ENCODE peak calls at places on chromosomes 4 and X, in five cellular contexts. One of them, this sample, is unnamed.

GRCh38 chr4:39732728-39733127 is 34.8 kb downstream of the UBE2K start:
- DNase-seq in trophoblast cell: no peak
- DNase-seq in mesenchymal stem cell: peak
- DNase-seq in IMR-90: peak
- DNase-seq in H1: peak
- DNase-seq in this sample: no peak

GRCh38 chrX:97787849-97788248 is 904.1 kb downstream of the RPA4 start:
- DNase-seq in mesenchymal stem cell: no peak
- DNase-seq in IMR-90: no peak
- DNase-seq in H1: no peak
- DNase-seq in trophoblast cell: no peak
- DNase-seq in this sample: no peak

GRCh38 chr4:76803522-76803921 is 94.4 kb downstream of the SOWAHB start:
- DNase-seq in IMR-90: peak
- DNase-seq in trophoblast cell: peak
- DNase-seq in H1: no peak
- DNase-seq in mesenchymal stem cell: peak
- DNase-seq in this sample: no peak

GRCh38 chr4:30103455-30103854 is 616.7 kb upstream of the PCDH7 start:
- DNase-seq in trophoblast cell: no peak
- DNase-seq in H1: no peak
- DNase-seq in mesenchymal stem cell: peak
- DNase-seq in IMR-90: peak
- DNase-seq in this sample: no peak

GRCh38 chr4:142128529-142128928 is 492.1 kb downstream of the IL15 start:
- DNase-seq in trophoblast cell: no peak
- DNase-seq in H1: no peak
- DNase-seq in mesenchymal stem cell: peak
- DNase-seq in IMR-90: peak
- DNase-seq in this sample: no peak

GRCh38 chr4:121213940-121214339 is 49.8 kb upstream of the TNIP3 start:
- DNase-seq in IMR-90: no peak
- DNase-seq in trophoblast cell: peak
- DNase-seq in H1: no peak
- DNase-seq in mesenchymal stem cell: no peak
- DNase-seq in this sample: no peak

GRCh38 chrX:1169198-1169597 is 43.3 kb downstream of the CRLF2 start:
- DNase-seq in trophoblast cell: no peak
- DNase-seq in IMR-90: no peak
- DNase-seq in H1: no peak
- DNase-seq in mesenchymal stem cell: no peak
- DNase-seq in this sample: no peak

GRCh38 chr4:168388890-168389289 is 70.3 kb upstream of the DDX60 start:
- DNase-seq in trophoblast cell: no peak
- DNase-seq in H1: no peak
- DNase-seq in IMR-90: peak
- DNase-seq in mesenchymal stem cell: peak
- DNase-seq in this sample: no peak

GRCh38 chr4:34181311-34181808 is 2063.0 kb downstream of the ARAP2 start:
- DNase-seq in IMR-90: peak
- DNase-seq in H1: no peak
- DNase-seq in trophoblast cell: peak
- DNase-seq in mesenchymal stem cell: peak
- DNase-seq in this sample: no peak

GRCh38 chrX:49956313-49956712 is 33.9 kb downstream of the CLCN5 start:
- DNase-seq in mesenchymal stem cell: no peak
- DNase-seq in IMR-90: no peak
- DNase-seq in trophoblast cell: peak
- DNase-seq in H1: no peak
- DNase-seq in this sample: peak

GRCh38 chr4:16032871-16033505 is 50.8 kb downstream of the PROM1 start:
- DNase-seq in IMR-90: peak
- DNase-seq in trophoblast cell: peak
- DNase-seq in H1: no peak
- DNase-seq in mesenchymal stem cell: peak
- DNase-seq in this sample: peak

GRCh38 chr4:98485816-98486355 is 172.5 kb downstream of the TSPAN5 start:
- DNase-seq in trophoblast cell: no peak
- DNase-seq in IMR-90: no peak
- DNase-seq in H1: no peak
- DNase-seq in mesenchymal stem cell: no peak
- DNase-seq in this sample: no peak

GRCh38 chr4:15117270-15117946 is 115.1 kb downstream of the CPEB2 start:
- DNase-seq in IMR-90: no peak
- DNase-seq in mesenchymal stem cell: no peak
- DNase-seq in trophoblast cell: peak
- DNase-seq in H1: no peak
- DNase-seq in this sample: no peak

GRCh38 chr4:99635601-99636000 is 22.0 kb downstream of the C4orf54 start:
- DNase-seq in mesenchymal stem cell: no peak
- DNase-seq in H1: no peak
- DNase-seq in IMR-90: no peak
- DNase-seq in trophoblast cell: no peak
- DNase-seq in this sample: no peak

GRCh38 chr4:150573534-150573933 is 8.4 kb upstream of the MAB21L2 start:
- DNase-seq in trophoblast cell: no peak
- DNase-seq in mesenchymal stem cell: peak
- DNase-seq in H1: no peak
- DNase-seq in IMR-90: peak
- DNase-seq in this sample: no peak

GRCh38 chrX:100830547-100830946 is 10.4 kb downstream of the CSTF2 start:
- DNase-seq in IMR-90: no peak
- DNase-seq in trophoblast cell: no peak
- DNase-seq in mesenchymal stem cell: no peak
- DNase-seq in H1: no peak
- DNase-seq in this sample: no peak

GRCh38 chr4:182644326-182645050 is 272.7 kb downstream of the DCTD start:
- DNase-seq in trophoblast cell: peak
- DNase-seq in IMR-90: peak
- DNase-seq in H1: no peak
- DNase-seq in mesenchymal stem cell: no peak
- DNase-seq in this sample: no peak

GRCh38 chr4:104629601-104630000 is 134.9 kb upstream of the CXXC4 start:
- DNase-seq in H1: no peak
- DNase-seq in trophoblast cell: no peak
- DNase-seq in mesenchymal stem cell: no peak
- DNase-seq in IMR-90: no peak
- DNase-seq in this sample: no peak

GRCh38 chr4:28350485-28350884 is 1489.8 kb downstream of the STIM2 start:
- DNase-seq in IMR-90: peak
- DNase-seq in mesenchymal stem cell: peak
- DNase-seq in H1: no peak
- DNase-seq in trophoblast cell: no peak
- DNase-seq in this sample: no peak

GRCh38 chr4:53479731-53480525 is 102.5 kb downstream of the FIP1L1 start:
- DNase-seq in H1: no peak
- DNase-seq in mesenchymal stem cell: no peak
- DNase-seq in trophoblast cell: no peak
- DNase-seq in IMR-90: peak
- DNase-seq in this sample: no peak

GRCh38 chrX:7582191-7582590 is 260.8 kb upstream of the VCX start:
- DNase-seq in trophoblast cell: no peak
- DNase-seq in mesenchymal stem cell: no peak
- DNase-seq in H1: no peak
- DNase-seq in IMR-90: no peak
- DNase-seq in this sample: no peak

GRCh38 chr4:71120831-71121524 is 127.5 kb downstream of the DCK start:
- DNase-seq in IMR-90: no peak
- DNase-seq in H1: no peak
- DNase-seq in mesenchymal stem cell: no peak
- DNase-seq in trophoblast cell: no peak
- DNase-seq in this sample: no peak

GRCh38 chrX:149312097-149312496 is 193.0 kb downstream of the IDS start:
- DNase-seq in mesenchymal stem cell: no peak
- DNase-seq in IMR-90: no peak
- DNase-seq in trophoblast cell: no peak
- DNase-seq in H1: no peak
- DNase-seq in this sample: no peak

GRCh38 chrX:17519349-17519748 is 144.3 kb downstream of the NHS start:
- DNase-seq in IMR-90: peak
- DNase-seq in mesenchymal stem cell: no peak
- DNase-seq in H1: no peak
- DNase-seq in trophoblast cell: no peak
- DNase-seq in this sample: no peak

GRCh38 chrX:29471829-29472228 is 743.5 kb upstream of the MAGEB2 start:
- DNase-seq in trophoblast cell: no peak
- DNase-seq in H1: no peak
- DNase-seq in IMR-90: no peak
- DNase-seq in mesenchymal stem cell: no peak
- DNase-seq in this sample: no peak

GRCh38 chr4:185573651-185574199 is 38.4 kb upstream of the PDLIM3 start:
- DNase-seq in mesenchymal stem cell: peak
- DNase-seq in IMR-90: peak
- DNase-seq in H1: peak
- DNase-seq in trophoblast cell: peak
- DNase-seq in this sample: no peak

GRCh38 chr4:183969596-183969995 is 64.5 kb downstream of the STOX2 start:
- DNase-seq in trophoblast cell: peak
- DNase-seq in H1: no peak
- DNase-seq in mesenchymal stem cell: no peak
- DNase-seq in IMR-90: no peak
- DNase-seq in this sample: no peak

GRCh38 chr4:183968931-183969330 is 63.8 kb downstream of the STOX2 start:
- DNase-seq in mesenchymal stem cell: no peak
- DNase-seq in IMR-90: no peak
- DNase-seq in trophoblast cell: peak
- DNase-seq in H1: no peak
- DNase-seq in this sample: no peak

GRCh38 chr4:183971938-183972490 is 66.9 kb downstream of the STOX2 start:
- DNase-seq in mesenchymal stem cell: no peak
- DNase-seq in trophoblast cell: no peak
- DNase-seq in H1: no peak
- DNase-seq in IMR-90: no peak
- DNase-seq in this sample: no peak

GRCh38 chr4:183966371-183966770 is 61.3 kb downstream of the STOX2 start:
- DNase-seq in H1: no peak
- DNase-seq in mesenchymal stem cell: no peak
- DNase-seq in IMR-90: peak
- DNase-seq in trophoblast cell: no peak
- DNase-seq in this sample: no peak

DNA sequence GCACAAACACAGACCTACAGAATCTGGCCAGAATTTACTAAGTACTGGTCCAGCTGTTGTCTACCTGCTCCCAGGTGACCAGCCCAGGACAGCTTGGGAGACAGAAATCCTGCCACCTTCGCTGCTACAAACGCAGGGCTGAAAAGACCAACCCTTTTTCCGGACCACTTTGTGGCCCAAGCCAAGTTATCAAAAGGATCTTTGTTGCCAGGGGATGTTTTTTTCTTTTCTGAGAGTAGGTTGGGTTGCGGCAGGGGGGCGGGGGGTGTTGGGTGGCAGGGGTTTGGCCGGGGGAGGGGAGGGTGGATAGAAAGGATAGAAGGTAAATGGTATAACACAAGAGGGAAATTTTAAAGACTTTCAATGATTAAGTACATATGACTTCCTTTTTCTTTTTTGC is 63.4 kb downstream of the STOX2 start:
- DNase-seq in IMR-90: no peak
- DNase-seq in mesenchymal stem cell: no peak
- DNase-seq in H1: no peak
- DNase-seq in trophoblast cell: no peak
- DNase-seq in this sample: no peak
- H2AFZ ChIP-seq in IMR-90: no peak
- H2AFZ ChIP-seq in mesenchymal stem cell: no peak
- H2AFZ ChIP-seq in H1: no peak
- H2AFZ ChIP-seq in trophoblast cell: no peak
- H2AFZ ChIP-seq in this sample: no peak

GRCh38 chr4:159422626-159423025 is 319.7 kb downstream of the RAPGEF2 start:
- DNase-seq in IMR-90: no peak
- DNase-seq in trophoblast cell: no peak
- DNase-seq in mesenchymal stem cell: no peak
- DNase-seq in H1: no peak
- DNase-seq in this sample: no peak

GRCh38 chr4:159428975-159429692 is 326.3 kb downstream of the RAPGEF2 start:
- DNase-seq in trophoblast cell: no peak
- DNase-seq in mesenchymal stem cell: no peak
- DNase-seq in H1: no peak
- DNase-seq in IMR-90: no peak
- DNase-seq in this sample: no peak

GRCh38 chr4:159428293-159428692 is 325.4 kb downstream of the RAPGEF2 start:
- DNase-seq in IMR-90: no peak
- DNase-seq in H1: no peak
- DNase-seq in mesenchymal stem cell: no peak
- DNase-seq in trophoblast cell: no peak
- DNase-seq in this sample: no peak

GRCh38 chr4:159429693-159430035 is 326.8 kb downstream of the RAPGEF2 start:
- DNase-seq in mesenchymal stem cell: no peak
- DNase-seq in H1: no peak
- DNase-seq in IMR-90: no peak
- DNase-seq in trophoblast cell: no peak
- DNase-seq in this sample: no peak

GRCh38 chr4:159425749-159426376 is 323.0 kb downstream of the RAPGEF2 start:
- DNase-seq in trophoblast cell: no peak
- DNase-seq in H1: no peak
- DNase-seq in mesenchymal stem cell: no peak
- DNase-seq in IMR-90: peak
- DNase-seq in this sample: no peak
- H2BK120ac ChIP-seq in trophoblast cell: no peak
- H2BK120ac ChIP-seq in H1: no peak
- H2BK120ac ChIP-seq in mesenchymal stem cell: no peak
- H2BK120ac ChIP-seq in IMR-90: no peak
- H2BK120ac ChIP-seq in this sample: no peak

GRCh38 chr4:156255205-156255604 is 301.5 kb upstream of the CTSO start:
- DNase-seq in IMR-90: no peak
- DNase-seq in mesenchymal stem cell: peak
- DNase-seq in H1: no peak
- DNase-seq in trophoblast cell: no peak
- DNase-seq in this sample: no peak
- H3K4me3 ChIP-seq in IMR-90: no peak
- H3K4me3 ChIP-seq in mesenchymal stem cell: no peak
- H3K4me3 ChIP-seq in H1: no peak
- H3K4me3 ChIP-seq in trophoblast cell: no peak
- H3K4me3 ChIP-seq in this sample: no peak

GRCh38 chrX:151363316-151363715 is 33.7 kb upstream of the VMA21 start:
- DNase-seq in trophoblast cell: peak
- DNase-seq in mesenchymal stem cell: no peak
- DNase-seq in H1: no peak
- DNase-seq in IMR-90: no peak
- DNase-seq in this sample: no peak

GRCh38 chrX:151359341-151359740 is 37.7 kb upstream of the VMA21 start:
- DNase-seq in mesenchymal stem cell: no peak
- DNase-seq in trophoblast cell: no peak
- DNase-seq in IMR-90: no peak
- DNase-seq in H1: peak
- DNase-seq in this sample: no peak

GRCh38 chrX:151365579-151365978 is 31.4 kb upstream of the VMA21 start:
- DNase-seq in IMR-90: no peak
- DNase-seq in mesenchymal stem cell: no peak
- DNase-seq in trophoblast cell: no peak
- DNase-seq in H1: no peak
- DNase-seq in this sample: no peak

GRCh38 chrX:151359931-151360871 is 36.8 kb upstream of the VMA21 start:
- DNase-seq in H1: peak
- DNase-seq in mesenchymal stem cell: peak
- DNase-seq in trophoblast cell: peak
- DNase-seq in IMR-90: no peak
- DNase-seq in this sample: peak
- H2AFZ ChIP-seq in H1: no peak
- H2AFZ ChIP-seq in mesenchymal stem cell: no peak
- H2AFZ ChIP-seq in trophoblast cell: no peak
- H2AFZ ChIP-seq in IMR-90: peak
- H2AFZ ChIP-seq in this sample: peak

GRCh38 chrX:134544614-134545255 is 84.8 kb downstream of the HPRT1 start:
- DNase-seq in trophoblast cell: no peak
- DNase-seq in mesenchymal stem cell: no peak
- DNase-seq in IMR-90: no peak
- DNase-seq in H1: peak
- DNase-seq in this sample: no peak
- H2BK120ac ChIP-seq in trophoblast cell: peak
- H2BK120ac ChIP-seq in mesenchymal stem cell: peak
- H2BK120ac ChIP-seq in IMR-90: no peak
- H2BK120ac ChIP-seq in H1: no peak
- H2BK120ac ChIP-seq in this sample: no peak

This sample was measured in neuronal stem cell.